ENCODE peak calls at places on chromosomes 4 and X, in six cellular contexts. One of them, this sample, is unnamed.

GRCh38 chr4:40058854-40059253 is 2.2 kb downstream of the N4BP2 start:
- DNase-seq in cardiac muscle cell: no peak
- DNase-seq in adrenal gland: no peak
- DNase-seq in CD8-positive, alpha-beta memory T cell: no peak
- DNase-seq in A549: no peak
- DNase-seq in esophagus squamous epithelium: no peak
- DNase-seq in this sample: no peak

GRCh38 chr4:7358100-7358735 is 76.5 kb downstream of the PSAPL1 start:
- DNase-seq in cardiac muscle cell: peak; percentile 75
- DNase-seq in adrenal gland: peak; percentile 65
- DNase-seq in CD8-positive, alpha-beta memory T cell: no peak
- DNase-seq in A549: peak; percentile 73
- DNase-seq in esophagus squamous epithelium: no peak
- DNase-seq in this sample: peak; percentile 10

GRCh38 chr4:2714071-2714770 is 41.9 kb downstream of the TNIP2 start:
- DNase-seq in cardiac muscle cell: peak; percentile 86
- DNase-seq in adrenal gland: no peak
- DNase-seq in CD8-positive, alpha-beta memory T cell: no peak
- DNase-seq in A549: no peak
- DNase-seq in esophagus squamous epithelium: no peak
- DNase-seq in this sample: no peak

GRCh38 chrX:15269618-15270521 is at the start of gene ASB9:
- DNase-seq in cardiac muscle cell: peak; percentile 66
- DNase-seq in adrenal gland: peak; percentile 22
- DNase-seq in CD8-positive, alpha-beta memory T cell: no peak
- DNase-seq in A549: peak; percentile 96
- DNase-seq in esophagus squamous epithelium: no peak
- DNase-seq in this sample: no peak

GRCh38 chr4:41602886-41603503 is 65.0 kb downstream of the LIMCH1 start:
- DNase-seq in cardiac muscle cell: no peak
- DNase-seq in adrenal gland: no peak
- DNase-seq in CD8-positive, alpha-beta memory T cell: no peak
- DNase-seq in A549: no peak
- DNase-seq in esophagus squamous epithelium: no peak
- DNase-seq in this sample: no peak

GRCh38 chr4:85715996-85716737 is 241.2 kb downstream of the ARHGAP24 start:
- DNase-seq in cardiac muscle cell: peak; percentile 69
- DNase-seq in adrenal gland: no peak
- DNase-seq in CD8-positive, alpha-beta memory T cell: no peak
- DNase-seq in A549: no peak
- DNase-seq in esophagus squamous epithelium: no peak
- DNase-seq in this sample: no peak

GRCh38 chrX:52577464-52578173 is 60.8 kb upstream of the XAGE1B start:
- DNase-seq in cardiac muscle cell: no peak
- DNase-seq in adrenal gland: no peak
- DNase-seq in CD8-positive, alpha-beta memory T cell: no peak
- DNase-seq in A549: no peak
- DNase-seq in esophagus squamous epithelium: no peak
- DNase-seq in this sample: no peak

GRCh38 chr4:22496165-22496813 is 19.6 kb downstream of the ADGRA3 start:
- DNase-seq in cardiac muscle cell: no peak
- DNase-seq in adrenal gland: no peak
- DNase-seq in CD8-positive, alpha-beta memory T cell: no peak
- DNase-seq in A549: no peak
- DNase-seq in esophagus squamous epithelium: no peak
- DNase-seq in this sample: no peak

GRCh38 chr4:120843840-120844527 is 78.5 kb downstream of the PRDM5 start:
- DNase-seq in cardiac muscle cell: no peak
- DNase-seq in adrenal gland: no peak
- DNase-seq in CD8-positive, alpha-beta memory T cell: no peak
- DNase-seq in A549: peak; percentile 9
- DNase-seq in esophagus squamous epithelium: no peak
- DNase-seq in this sample: peak; percentile 50

GRCh38 chr4:73299548-73300280 is 41.1 kb upstream of the ANKRD17 start:
- DNase-seq in cardiac muscle cell: no peak
- DNase-seq in adrenal gland: no peak
- DNase-seq in CD8-positive, alpha-beta memory T cell: no peak
- DNase-seq in A549: no peak
- DNase-seq in esophagus squamous epithelium: no peak
- DNase-seq in this sample: no peak

GRCh38 chr4:163736876-163737275 is 242.4 kb downstream of the TMA16 start:
- DNase-seq in cardiac muscle cell: no peak
- DNase-seq in adrenal gland: no peak
- DNase-seq in CD8-positive, alpha-beta memory T cell: no peak
- DNase-seq in A549: no peak
- DNase-seq in esophagus squamous epithelium: no peak
- DNase-seq in this sample: no peak

GRCh38 chrX:70049925-70050324 is at the start of gene AWAT2:
- DNase-seq in cardiac muscle cell: peak; percentile 30
- DNase-seq in adrenal gland: no peak
- DNase-seq in CD8-positive, alpha-beta memory T cell: no peak
- DNase-seq in A549: no peak
- DNase-seq in esophagus squamous epithelium: no peak
- DNase-seq in this sample: no peak

GRCh38 chrX:77087529-77088169 is 359.5 kb upstream of the FGF16 start:
- DNase-seq in cardiac muscle cell: peak; percentile 7
- DNase-seq in adrenal gland: peak; percentile 41
- DNase-seq in CD8-positive, alpha-beta memory T cell: no peak
- DNase-seq in A549: peak; percentile 26
- DNase-seq in esophagus squamous epithelium: no peak
- DNase-seq in this sample: no peak

GRCh38 chrX:118976599-118977340 is 2.4 kb downstream of the LONRF3 start:
- DNase-seq in cardiac muscle cell: peak; percentile 16
- DNase-seq in adrenal gland: peak; percentile 65
- DNase-seq in CD8-positive, alpha-beta memory T cell: peak; percentile 47
- DNase-seq in A549: peak; percentile 61
- DNase-seq in esophagus squamous epithelium: no peak
- DNase-seq in this sample: peak; percentile 3

GRCh38 chr4:72366601-72367000 is 202.4 kb downstream of the ADAMTS3 start:
- DNase-seq in cardiac muscle cell: no peak
- DNase-seq in adrenal gland: no peak
- DNase-seq in CD8-positive, alpha-beta memory T cell: no peak
- DNase-seq in A549: no peak
- DNase-seq in esophagus squamous epithelium: no peak
- DNase-seq in this sample: peak; percentile 2

GRCh38 chr4:22287626-22288025 is 228.2 kb downstream of the ADGRA3 start:
- DNase-seq in cardiac muscle cell: no peak
- DNase-seq in adrenal gland: no peak
- DNase-seq in CD8-positive, alpha-beta memory T cell: no peak
- DNase-seq in A549: no peak
- DNase-seq in esophagus squamous epithelium: no peak
- DNase-seq in this sample: no peak

GRCh38 chr4:162115323-162115722 is 48.5 kb downstream of the FSTL5 start:
- DNase-seq in cardiac muscle cell: no peak
- DNase-seq in adrenal gland: no peak
- DNase-seq in CD8-positive, alpha-beta memory T cell: no peak
- DNase-seq in A549: no peak
- DNase-seq in esophagus squamous epithelium: no peak
- DNase-seq in this sample: no peak

GRCh38 chrX:56763556-56764152 is 34.6 kb downstream of the NBDY start:
- DNase-seq in cardiac muscle cell: no peak
- DNase-seq in adrenal gland: peak; percentile 87
- DNase-seq in CD8-positive, alpha-beta memory T cell: no peak
- DNase-seq in A549: no peak
- DNase-seq in esophagus squamous epithelium: no peak
- DNase-seq in this sample: peak; percentile 81

GRCh38 chrX:44742480-44743155 is 101.2 kb upstream of the DUSP21 start:
- DNase-seq in cardiac muscle cell: no peak
- DNase-seq in adrenal gland: no peak
- DNase-seq in CD8-positive, alpha-beta memory T cell: no peak
- DNase-seq in A549: no peak
- DNase-seq in esophagus squamous epithelium: no peak
- DNase-seq in this sample: no peak

GRCh38 chr4:94877973-94878372 is 120.2 kb downstream of the BMPR1B start:
- DNase-seq in cardiac muscle cell: peak; percentile 50
- DNase-seq in adrenal gland: no peak
- DNase-seq in CD8-positive, alpha-beta memory T cell: no peak
- DNase-seq in A549: no peak
- DNase-seq in esophagus squamous epithelium: no peak
- DNase-seq in this sample: no peak

GRCh38 chr4:26858947-26859401 is 1.7 kb upstream of the STIM2 start:
- DNase-seq in cardiac muscle cell: no peak
- DNase-seq in adrenal gland: no peak
- DNase-seq in CD8-positive, alpha-beta memory T cell: no peak
- DNase-seq in A549: no peak
- DNase-seq in esophagus squamous epithelium: no peak
- DNase-seq in this sample: no peak
- H3K27ac ChIP-seq in cardiac muscle cell: no peak overlapping the region
- H3K27ac ChIP-seq in adrenal gland: no peak overlapping the region
- H3K27ac ChIP-seq in CD8-positive, alpha-beta memory T cell: peak overlapping the region; percentile 88
- H3K27ac ChIP-seq in A549: no peak overlapping the region
- H3K27ac ChIP-seq in esophagus squamous epithelium: peak overlapping the region; percentile 89
- H3K27ac ChIP-seq in this sample: no peak overlapping the region

GRCh38 chrX:146881521-146881920 is 67.0 kb upstream of the CXorf51A start:
- DNase-seq in cardiac muscle cell: no peak
- DNase-seq in adrenal gland: no peak
- DNase-seq in CD8-positive, alpha-beta memory T cell: no peak
- DNase-seq in A549: no peak
- DNase-seq in esophagus squamous epithelium: no peak
- DNase-seq in this sample: no peak
- H3K4me3 ChIP-seq in cardiac muscle cell: no peak overlapping the region
- H3K4me3 ChIP-seq in adrenal gland: no peak overlapping the region
- H3K4me3 ChIP-seq in CD8-positive, alpha-beta memory T cell: no peak overlapping the region
- H3K4me3 ChIP-seq in A549: no peak overlapping the region
- H3K4me3 ChIP-seq in esophagus squamous epithelium: no peak overlapping the region
- H3K4me3 ChIP-seq in this sample: no peak overlapping the region

DNA sequence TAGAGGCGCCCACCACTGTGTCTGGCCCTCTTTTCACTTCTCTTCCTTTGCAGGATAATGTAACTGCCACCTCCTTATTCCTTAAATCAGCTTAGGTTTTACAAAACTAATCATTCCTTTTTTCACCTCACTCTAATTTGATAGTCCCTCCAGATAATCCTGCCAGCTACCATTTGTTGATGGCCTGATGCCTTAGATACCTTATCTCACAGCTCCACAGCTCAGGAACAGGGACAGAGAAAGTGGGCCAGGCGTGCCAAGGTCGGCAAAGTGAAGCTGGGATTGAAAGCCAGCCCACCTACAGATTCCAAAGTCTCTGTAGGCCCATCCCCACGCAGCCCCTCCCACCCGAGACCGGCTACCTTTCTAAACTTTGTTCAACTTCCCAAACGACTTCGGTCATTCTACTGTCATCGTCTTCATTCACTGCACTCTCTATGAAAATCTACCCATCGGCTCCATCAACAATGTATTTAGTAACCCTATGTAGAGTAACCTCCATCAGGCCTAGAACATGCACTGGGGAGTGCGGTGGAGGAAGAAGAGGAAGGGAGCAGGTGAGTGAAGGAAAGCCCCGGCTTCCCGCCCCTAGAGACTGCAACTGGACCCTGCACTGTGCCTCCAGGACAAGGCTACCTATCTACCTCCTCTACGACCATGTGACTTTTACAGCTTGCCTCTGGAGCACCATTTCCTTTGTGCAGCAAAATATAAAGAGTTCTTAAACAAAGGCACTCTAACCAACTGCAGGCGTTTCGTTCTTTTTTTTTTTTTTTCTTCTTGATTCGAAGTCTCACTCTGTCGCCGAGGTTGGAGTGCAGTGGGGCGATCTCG is 1.5 kb downstream of the CASP6 start:
- DNase-seq in cardiac muscle cell: peak; percentile 13
- DNase-seq in adrenal gland: no peak
- DNase-seq in CD8-positive, alpha-beta memory T cell: no peak
- DNase-seq in A549: no peak
- DNase-seq in esophagus squamous epithelium: no peak
- DNase-seq in this sample: no peak
- H3K27ac ChIP-seq in cardiac muscle cell: no peak overlapping the region
- H3K27ac ChIP-seq in adrenal gland: peak overlapping the region; percentile 80
- H3K27ac ChIP-seq in CD8-positive, alpha-beta memory T cell: peak overlapping the region; percentile 69
- H3K27ac ChIP-seq in A549: peak overlapping the region; percentile 97
- H3K27ac ChIP-seq in esophagus squamous epithelium: peak overlapping the region; percentile 91
- H3K27ac ChIP-seq in this sample: peak overlapping the region; percentile 90

DNA sequence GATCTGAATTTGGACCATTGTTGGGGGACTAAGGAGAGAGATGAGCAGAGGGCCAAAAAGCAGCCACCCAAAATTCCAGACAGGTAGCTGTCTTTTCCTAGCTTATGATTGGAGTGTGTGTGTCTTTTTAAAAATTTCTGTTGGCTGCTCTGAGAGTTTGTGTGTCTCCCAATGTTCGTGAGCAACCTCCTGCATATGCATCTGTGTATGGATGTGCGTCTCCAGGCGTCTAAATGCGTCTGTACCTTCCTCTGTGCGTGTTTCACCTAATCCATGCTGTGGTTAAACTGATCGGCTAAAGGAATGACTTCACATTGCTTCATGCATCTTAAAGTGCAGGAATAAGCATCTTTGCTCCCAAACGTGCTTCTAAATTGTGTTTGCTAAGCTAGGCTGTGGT is 65.5 kb upstream of the LAS1L start:
- DNase-seq in cardiac muscle cell: no peak
- DNase-seq in adrenal gland: no peak
- DNase-seq in CD8-positive, alpha-beta memory T cell: no peak
- DNase-seq in A549: no peak
- DNase-seq in esophagus squamous epithelium: no peak
- DNase-seq in this sample: no peak
- H3K4me3 ChIP-seq in cardiac muscle cell: no peak overlapping the region
- H3K4me3 ChIP-seq in adrenal gland: no peak overlapping the region
- H3K4me3 ChIP-seq in CD8-positive, alpha-beta memory T cell: no peak overlapping the region
- H3K4me3 ChIP-seq in A549: no peak overlapping the region
- H3K4me3 ChIP-seq in esophagus squamous epithelium: no peak overlapping the region
- H3K4me3 ChIP-seq in this sample: no peak overlapping the region

GRCh38 chr4:112182604-112183003 is 37.4 kb downstream of the FAM241A start:
- DNase-seq in cardiac muscle cell: no peak
- DNase-seq in adrenal gland: no peak
- DNase-seq in CD8-positive, alpha-beta memory T cell: no peak
- DNase-seq in A549: no peak
- DNase-seq in esophagus squamous epithelium: no peak
- DNase-seq in this sample: no peak
- H3K27ac ChIP-seq in cardiac muscle cell: no peak overlapping the region
- H3K27ac ChIP-seq in adrenal gland: no peak overlapping the region
- H3K27ac ChIP-seq in CD8-positive, alpha-beta memory T cell: no peak overlapping the region
- H3K27ac ChIP-seq in A549: no peak overlapping the region
- H3K27ac ChIP-seq in esophagus squamous epithelium: no peak overlapping the region
- H3K27ac ChIP-seq in this sample: no peak overlapping the region

This sample was measured in A673.